ENCODE peak calls at places on chromosomes 5 and 9, in six cellular contexts. L is CD8-positive, alpha-beta T cell; U is osteocyte; G is body of pancreas; S is Peyer's patch; W is ascending aorta. P is an unnamed sample.

GRCh38 chr5:141840826-141841360 is 37.3 kb downstream of the PCDH1 start:
- DNase-seq in S (no peak), L (no peak), U (no peak), G (no peak), W (no peak), P (no peak)

GRCh38 chr5:140855772-140856674 is at the start of gene PCDHA10:
- DNase-seq in S (no peak), L (no peak), G (peak), W (no peak), U (no peak), P (peak)

GRCh38 chr9:76232861-76233499 is 161.2 kb downstream of the RFK start:
- DNase-seq in L (no peak), U (no peak), S (no peak), G (no peak), W (no peak), P (no peak)

GRCh38 chr5:54655266-54655665 is 137.7 kb downstream of the SNX18 start:
- DNase-seq in W (no peak), G (no peak), L (no peak), S (no peak), U (no peak), P (no peak)

GRCh38 chr5:6452622-6453504 is 4.2 kb downstream of the UBE2QL1 start:
- DNase-seq in U (peak), S (no peak), W (no peak), G (peak), L (no peak), P (no peak)

GRCh38 chr9:30732060-30732459 is 1652.4 kb upstream of the ACO1 start:
- DNase-seq in G (no peak), U (no peak), W (no peak), L (no peak), S (no peak), P (no peak)

GRCh38 chr5:139733289-139733688 is 62.3 kb upstream of the PSD2 start:
- DNase-seq in S (no peak), W (no peak), G (no peak), L (no peak), U (no peak), P (no peak)

GRCh38 chr5:96927008-96927407 is 8.9 kb upstream of the LNPEP start:
- DNase-seq in W (no peak), S (no peak), L (no peak), G (no peak), U (no peak), P (peak)

GRCh38 chr5:11851965-11852745 is 52.1 kb downstream of the CTNND2 start:
- DNase-seq in S (no peak), U (no peak), G (no peak), L (no peak), W (no peak), P (no peak)

GRCh38 chr9:134606951-134607733 is 34.5 kb upstream of the COL5A1 start:
- DNase-seq in S (no peak), W (peak), G (no peak), U (peak), L (no peak), P (no peak)

GRCh38 chr5:32600057-32600622 is 14.8 kb downstream of the SUB1 start:
- DNase-seq in U (no peak), G (no peak), L (no peak), S (no peak), W (no peak), P (peak)

GRCh38 chr5:138489705-138490104 is 24.4 kb downstream of the EGR1 start:
- DNase-seq in G (no peak), U (no peak), L (no peak), S (no peak), W (no peak), P (no peak)

GRCh38 chr5:74126294-74126693 is 500.3 kb downstream of the ARHGEF28 start:
- DNase-seq in S (no peak), G (no peak), W (no peak), U (no peak), L (no peak), P (no peak)

GRCh38 chr9:131744171-131744714 is 4.4 kb upstream of the RAPGEF1 start:
- DNase-seq in G (peak), W (no peak), L (no peak), U (no peak), S (no peak), P (no peak)

GRCh38 chr5:31029925-31030324 is 163.6 kb upstream of the CDH6 start:
- DNase-seq in L (no peak), S (no peak), W (no peak), G (no peak), U (no peak), P (no peak)

GRCh38 chr5:144170276-144171024 is at the start of the genes KCTD16 and YIPF5:
- DNase-seq in W (peak), S (peak), G (peak), L (peak), U (peak), P (peak)

GRCh38 chr9:135332979-135333748 is 146.4 kb upstream of the PPP1R26 start:
- DNase-seq in U (peak), G (no peak), S (no peak), W (no peak), L (no peak), P (no peak)

GRCh38 chr9:4012446-4012845 is 287.4 kb downstream of the GLIS3 start:
- DNase-seq in U (no peak), S (no peak), G (no peak), L (no peak), W (no peak), P (no peak)

GRCh38 chr5:157460921-157461792 is 1.1 kb downstream of the NIPAL4 start:
- DNase-seq in W (no peak), S (no peak), U (no peak), G (no peak), L (no peak), P (peak)

GRCh38 chr5:102850503-102850902 is 95.4 kb downstream of the PAM start:
- DNase-seq in L (no peak), W (no peak), S (no peak), U (no peak), G (no peak), P (no peak)

GRCh38 chr9:6134661-6135177 is 80.9 kb upstream of the IL33 start:
- DNase-seq in L (no peak), W (no peak), G (no peak), U (no peak), S (no peak), P (no peak)

GRCh38 chr5:38515648-38516047 is 40.8 kb downstream of the LIFR start:
- DNase-seq in L (no peak), U (no peak), S (no peak), G (no peak), W (no peak), P (peak)

GRCh38 chr5:108753331-108753730 is 5.6 kb downstream of the FER start:
- DNase-seq in L (no peak), S (no peak), W (no peak), U (no peak), G (no peak), P (peak)

GRCh38 chr5:108747111-108748009 is at the start of gene FER:
- DNase-seq in W (peak), L (peak), S (no peak), G (peak), U (no peak), P (peak)

GRCh38 chr5:108748010-108748353 is 285 bp downstream of the FER start:
- DNase-seq in S (no peak), L (no peak), G (no peak), W (no peak), U (no peak), P (no peak)

GRCh38 chr5:108749130-108749861 is 1.6 kb downstream of the FER start:
- DNase-seq in W (no peak), L (no peak), G (no peak), S (no peak), U (no peak), P (peak)

GRCh38 chr5:108748354-108749129 is 845 bp downstream of the FER start:
- DNase-seq in W (peak), G (peak), L (peak), U (peak), S (peak), P (peak)
- TF ChIP-seq CTCF in W (peak), G (no peak), L (no peak), U (peak), S (no peak), P (no peak)

DNA sequence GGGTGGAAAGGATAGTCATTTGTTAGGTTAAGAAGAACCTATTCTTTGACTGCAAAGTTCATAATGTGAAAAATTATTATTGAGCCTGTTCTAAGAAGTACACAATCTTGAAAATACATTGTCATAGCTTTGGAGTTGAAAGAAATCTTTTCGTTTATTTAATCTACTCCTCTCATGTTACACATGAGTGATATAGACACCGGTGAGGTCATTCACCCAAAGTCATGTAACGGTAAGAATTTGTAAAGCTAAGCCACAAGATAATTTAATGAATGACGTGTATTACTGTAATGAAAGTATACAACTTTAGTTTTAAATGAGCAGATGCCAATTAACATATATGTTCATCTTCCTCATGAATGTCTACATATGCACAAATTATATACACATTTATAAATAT is 284.1 kb upstream of the PDE4D start:
- DNase-seq in W (no peak), S (no peak), G (no peak), U (no peak), L (no peak), P (no peak)
- TF ChIP-seq CTCF in W (no peak), S (no peak), G (no peak), U (no peak), L (no peak), P (no peak)

GRCh38 chr5:175700991-175701390 is 43.1 kb downstream of the HRH2 start:
- DNase-seq in L (no peak), G (no peak), S (peak), W (peak), U (no peak), P (peak)
- TF ChIP-seq CTCF in L (peak), G (no peak), S (no peak), W (peak), U (no peak), P (peak)

GRCh38 chr5:14326035-14326909 is 183.1 kb downstream of the TRIO start:
- DNase-seq in U (no peak), L (no peak), W (no peak), G (no peak), S (no peak), P (peak)
- TF ChIP-seq CTCF in U (peak), L (no peak), W (peak), G (no peak), S (no peak), P (no peak)

GRCh38 chr5:180823346-180823745 is 20.7 kb upstream of the MGAT1 start:
- DNase-seq in U (no peak), S (no peak), L (no peak), G (no peak), W (no peak), P (no peak)
- TF ChIP-seq CTCF in U (no peak), S (no peak), L (no peak), G (no peak), W (no peak), P (no peak)

GRCh38 chr9:123267481-123268239 is 726 bp downstream of the STRBP start:
- DNase-seq in W (no peak), L (peak), G (peak), S (peak), U (no peak), P (no peak)

GRCh38 chr9:123269316-123269715 is 930 bp upstream of the STRBP start:
- DNase-seq in L (no peak), G (no peak), W (no peak), U (no peak), S (no peak), P (no peak)

GRCh38 chr9:123266655-123267421 is 1.5 kb downstream of the STRBP start:
- DNase-seq in L (no peak), S (no peak), W (no peak), U (no peak), G (no peak), P (no peak)

GRCh38 chr9:123268950-123269302 is 540 bp upstream of the STRBP start:
- DNase-seq in W (no peak), S (no peak), U (no peak), G (no peak), L (no peak), P (no peak)

GRCh38 chr9:123268240-123268949 is at the start of gene STRBP:
- DNase-seq in W (peak), L (peak), G (peak), U (peak), S (peak), P (peak)
- TF ChIP-seq CTCF in W (no peak), L (no peak), G (no peak), U (peak), S (no peak), P (no peak)

DNA sequence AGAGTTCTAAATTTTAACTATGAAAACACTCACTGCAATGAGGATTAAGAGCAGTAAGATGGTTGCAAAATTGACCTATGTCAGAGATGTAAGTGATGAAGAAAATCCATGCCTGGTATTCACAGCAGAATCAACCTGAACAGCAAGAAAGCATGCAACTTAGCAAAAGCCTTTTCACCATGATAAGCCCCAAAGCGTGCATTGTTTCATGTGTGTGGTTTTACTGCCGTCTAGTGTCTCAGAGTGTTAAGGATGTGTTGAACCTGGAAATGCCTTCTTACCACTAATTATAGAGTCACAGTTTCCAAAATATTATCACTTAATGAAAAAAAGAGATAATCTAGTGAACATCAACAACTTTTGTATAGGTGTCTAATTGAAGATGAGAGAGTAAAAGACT is 415.2 kb upstream of the TRPC7 start:
- DNase-seq in W (no peak), U (no peak), S (no peak), G (no peak), L (no peak), P (peak)
- TF ChIP-seq CTCF in W (no peak), U (peak), S (no peak), G (no peak), L (no peak), P (no peak)

DNA sequence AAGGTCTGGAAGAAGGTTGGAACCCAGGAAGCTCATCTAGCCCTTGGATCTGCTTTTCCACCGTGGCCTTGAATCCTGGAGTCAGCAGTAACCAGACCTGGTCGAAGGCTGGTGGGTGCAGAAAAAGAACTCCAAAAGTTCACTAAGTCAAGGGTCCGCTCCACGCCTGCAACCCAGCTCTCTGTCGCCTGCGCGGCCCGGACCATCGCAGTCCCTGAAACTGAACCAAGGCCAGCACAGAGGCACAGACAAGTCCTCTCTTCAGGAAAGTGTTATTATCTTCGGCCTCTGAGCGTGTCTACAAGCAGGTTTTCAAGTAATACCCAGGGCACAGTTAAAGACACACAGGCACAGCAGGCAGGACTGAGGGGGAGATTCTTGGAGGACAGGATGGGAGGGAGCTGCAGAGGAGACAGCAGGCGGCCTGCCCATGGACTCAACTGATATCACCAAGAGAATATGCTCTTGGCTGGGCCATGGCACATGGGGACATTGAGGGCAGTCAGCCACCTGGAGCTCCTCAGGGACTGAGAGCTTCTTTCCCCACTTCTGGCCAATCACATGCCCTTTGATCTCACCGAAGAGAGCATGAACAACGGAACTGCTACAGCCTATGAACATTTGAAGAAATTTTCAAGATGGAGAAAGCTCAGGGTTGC is 45.8 kb upstream of the SEMA4D start:
- DNase-seq in W (no peak), U (no peak), S (no peak), G (no peak), L (no peak), P (no peak)
- TF ChIP-seq CTCF in W (no peak), U (no peak), S (no peak), G (no peak), L (no peak), P (no peak)

DNA sequence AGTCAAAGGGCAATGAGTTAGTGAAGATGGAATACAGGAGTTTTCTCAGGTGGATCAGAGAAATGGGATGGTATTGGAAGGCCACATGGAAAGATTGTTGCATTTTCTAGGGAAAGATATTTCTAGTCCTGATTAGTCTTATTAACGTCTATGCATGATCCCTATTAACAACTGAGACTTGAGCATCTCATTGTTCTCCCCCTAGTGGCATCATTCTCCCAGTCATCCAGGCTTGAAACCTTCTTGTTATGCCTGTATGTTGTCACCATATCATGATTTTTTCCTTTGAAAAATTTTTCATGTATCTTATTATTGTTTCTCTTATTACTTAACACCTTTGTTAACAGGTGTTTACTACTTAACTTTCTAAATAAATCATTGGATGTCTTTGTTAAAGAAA is 34.4 kb downstream of the KIF2A start:
- DNase-seq in U (no peak), L (no peak), W (no peak), G (no peak), S (no peak), P (peak)
- TF ChIP-seq CTCF in U (peak), L (peak), W (peak), G (no peak), S (no peak), P (peak)

DNA sequence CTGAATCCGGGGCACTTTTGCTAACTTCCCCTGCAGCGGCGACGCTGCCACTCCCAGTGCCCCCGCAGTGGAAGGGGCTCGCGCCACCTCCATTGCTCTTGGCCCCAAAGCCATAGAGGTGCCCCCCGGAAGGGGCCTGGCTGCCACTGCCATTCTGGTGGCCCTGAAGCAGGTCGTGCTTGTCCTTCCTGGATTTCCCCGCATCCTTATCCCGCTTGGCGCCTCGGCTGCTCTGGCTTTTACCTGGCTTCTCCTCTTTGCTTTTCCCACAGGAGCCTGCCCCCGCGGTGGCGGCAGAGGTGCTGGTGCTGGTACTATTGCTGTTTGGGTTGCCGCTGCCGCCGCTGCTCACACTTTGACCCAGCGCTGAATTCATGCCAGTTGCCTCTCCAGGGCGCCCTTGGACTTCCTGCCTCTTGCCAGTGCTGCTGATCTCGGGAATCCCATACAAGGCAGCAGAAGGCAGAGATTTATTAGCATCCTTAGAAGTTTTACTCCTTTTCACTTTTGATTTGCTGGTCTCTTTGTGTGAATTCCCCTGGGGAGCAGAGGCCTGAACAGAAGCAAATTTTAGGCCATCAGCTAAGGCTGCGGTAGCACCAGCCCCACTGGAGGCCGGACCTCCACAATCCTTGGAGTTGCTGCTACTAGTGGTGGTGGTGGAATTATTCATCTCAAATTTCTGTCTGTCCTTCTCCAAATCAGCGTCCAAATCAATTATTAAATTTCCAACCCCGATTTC is 2.1 kb downstream of the ZNF608 start:
- DNase-seq in S (peak), W (peak), G (peak), U (no peak), L (no peak), P (no peak)
- TF ChIP-seq CTCF in S (no peak), W (no peak), G (no peak), U (peak), L (no peak), P (no peak)

P was measured in MCF 10A.